ENCODE peak calls at places on chromosomes 13 and 19, in seven cellular contexts. A, K, W, V, G, I and F are unnamed samples.

GRCh38 chr19:5145521-5146511 is 176.9 kb downstream of the KDM4B start:
- DNase-seq in A (no peak), K (no peak), W (no peak), V (no peak), G (no peak), I (no peak), F (no peak)

GRCh38 chr13:113537205-113537604 is 46.7 kb upstream of the DCUN1D2 start:
- DNase-seq in A (no peak), K (no peak), W (no peak), V (no peak), G (no peak), I (no peak), F (no peak)

GRCh38 chr19:13155472-13156284 is 5.5 kb downstream of the IER2 start:
- DNase-seq in A (no peak), K (peak; percentile 71), W (peak; percentile 62), V (peak; percentile 37), G (no peak), I (peak; percentile 79), F (peak; percentile 81)

GRCh38 chr19:1468274-1469199 is 10.5 kb downstream of the C19orf25 start:
- DNase-seq in A (no peak), K (no peak), W (no peak), V (no peak), G (no peak), I (peak; percentile 61), F (no peak)

GRCh38 chr13:77810430-77810829 is 108.2 kb downstream of the EDNRB start:
- DNase-seq in A (peak; percentile 62), K (no peak), W (no peak), V (no peak), G (no peak), I (peak; percentile 28), F (no peak)

GRCh38 chr19:49977846-49978245 is 16.9 kb upstream of the SIGLEC11 start:
- DNase-seq in A (no peak), K (no peak), W (no peak), V (no peak), G (no peak), I (no peak), F (no peak)

GRCh38 chr19:45876161-45876410 is 9.9 kb downstream of the IRF2BP1 start:
- DNase-seq in A (no peak), K (no peak), W (no peak), V (no peak), G (no peak), I (no peak), F (no peak)

GRCh38 chr19:39410620-39411005 is 1.9 kb upstream of the PLEKHG2 start:
- DNase-seq in A (no peak), K (no peak), W (no peak), V (no peak), G (no peak), I (peak; percentile 18), F (no peak)